ENCODE peak calls at places on chromosomes 5 and 9, in seven cellular contexts. One of them, this sample, is unnamed.

GRCh38 chr5:171418316-171418981 is 998 bp upstream of the FGF18 start:
- DNase-seq in GM12892: peak; percentile 84
- DNase-seq in caudate nucleus: no peak
- DNase-seq in fibroblast of mammary gland: peak; percentile 80
- DNase-seq in choroid plexus epithelial cell: peak; percentile 90
- DNase-seq in CD8-positive, alpha-beta memory T cell: peak; percentile 15
- DNase-seq in body of pancreas: peak; percentile 82
- DNase-seq in this sample: peak; percentile 52

GRCh38 chr5:28810751-28811136 is 1772.4 kb upstream of the CDH9 start:
- DNase-seq in caudate nucleus: no peak
- DNase-seq in choroid plexus epithelial cell: peak; percentile 5
- DNase-seq in fibroblast of mammary gland: no peak
- DNase-seq in GM12892: no peak
- DNase-seq in CD8-positive, alpha-beta memory T cell: no peak
- DNase-seq in body of pancreas: no peak
- DNase-seq in this sample: no peak

GRCh38 chr9:131405858-131406566 is 12.1 kb downstream of the PRRC2B start:
- DNase-seq in CD8-positive, alpha-beta memory T cell: no peak
- DNase-seq in caudate nucleus: no peak
- DNase-seq in GM12892: no peak
- DNase-seq in choroid plexus epithelial cell: no peak
- DNase-seq in body of pancreas: no peak
- DNase-seq in fibroblast of mammary gland: no peak
- DNase-seq in this sample: no peak

GRCh38 chr5:122775713-122776084 is 819 bp downstream of the SNX2 start:
- DNase-seq in CD8-positive, alpha-beta memory T cell: no peak
- DNase-seq in choroid plexus epithelial cell: peak; percentile 41
- DNase-seq in body of pancreas: no peak
- DNase-seq in caudate nucleus: no peak
- DNase-seq in GM12892: no peak
- DNase-seq in fibroblast of mammary gland: peak; percentile 16
- DNase-seq in this sample: peak; percentile 54

GRCh38 chr9:91847576-91847975 is 102.5 kb downstream of the ROR2 start:
- DNase-seq in CD8-positive, alpha-beta memory T cell: no peak
- DNase-seq in GM12892: no peak
- DNase-seq in caudate nucleus: no peak
- DNase-seq in fibroblast of mammary gland: peak; percentile 80
- DNase-seq in body of pancreas: no peak
- DNase-seq in choroid plexus epithelial cell: peak; percentile 71
- DNase-seq in this sample: peak; percentile 17

GRCh38 chr5:79974896-79975295 is 16.2 kb downstream of the MTX3 start:
- DNase-seq in CD8-positive, alpha-beta memory T cell: no peak
- DNase-seq in body of pancreas: no peak
- DNase-seq in GM12892: no peak
- DNase-seq in caudate nucleus: no peak
- DNase-seq in choroid plexus epithelial cell: peak; percentile 15
- DNase-seq in fibroblast of mammary gland: peak; percentile 63
- DNase-seq in this sample: no peak

GRCh38 chr5:159456722-159457462 is 126.6 kb upstream of the IL12B start:
- DNase-seq in GM12892: peak; percentile 37
- DNase-seq in body of pancreas: no peak
- DNase-seq in choroid plexus epithelial cell: no peak
- DNase-seq in caudate nucleus: no peak
- DNase-seq in fibroblast of mammary gland: peak; percentile 62
- DNase-seq in CD8-positive, alpha-beta memory T cell: no peak
- DNase-seq in this sample: no peak

GRCh38 chr5:149913449-149914419 is 30.9 kb downstream of the PDE6A start:
- DNase-seq in body of pancreas: no peak
- DNase-seq in caudate nucleus: no peak
- DNase-seq in CD8-positive, alpha-beta memory T cell: no peak
- DNase-seq in choroid plexus epithelial cell: no peak
- DNase-seq in fibroblast of mammary gland: no peak
- DNase-seq in GM12892: no peak
- DNase-seq in this sample: no peak

GRCh38 chr5:130871346-130872086 is 293.5 kb downstream of the HINT1 start:
- DNase-seq in CD8-positive, alpha-beta memory T cell: peak; percentile 24
- DNase-seq in fibroblast of mammary gland: peak; percentile 73
- DNase-seq in GM12892: no peak
- DNase-seq in choroid plexus epithelial cell: peak; percentile 53
- DNase-seq in body of pancreas: peak; percentile 28
- DNase-seq in caudate nucleus: no peak
- DNase-seq in this sample: no peak

GRCh38 chr9:137176302-137177182 is 4.7 kb upstream of the TMEM210 start:
- DNase-seq in choroid plexus epithelial cell: peak; percentile 67
- DNase-seq in GM12892: no peak
- DNase-seq in body of pancreas: no peak
- DNase-seq in caudate nucleus: no peak
- DNase-seq in CD8-positive, alpha-beta memory T cell: no peak
- DNase-seq in fibroblast of mammary gland: peak; percentile 34
- DNase-seq in this sample: no peak

GRCh38 chr9:108628281-108628680 is 227.5 kb downstream of the ACTL7B start:
- DNase-seq in body of pancreas: no peak
- DNase-seq in GM12892: no peak
- DNase-seq in choroid plexus epithelial cell: no peak
- DNase-seq in CD8-positive, alpha-beta memory T cell: no peak
- DNase-seq in caudate nucleus: no peak
- DNase-seq in fibroblast of mammary gland: no peak
- DNase-seq in this sample: no peak

GRCh38 chr5:115179959-115180709 is 10.4 kb upstream of the TRIM36 start:
- DNase-seq in body of pancreas: peak; percentile 23
- DNase-seq in fibroblast of mammary gland: peak; percentile 13
- DNase-seq in GM12892: no peak
- DNase-seq in CD8-positive, alpha-beta memory T cell: peak; percentile 31
- DNase-seq in caudate nucleus: no peak
- DNase-seq in choroid plexus epithelial cell: peak; percentile 17
- DNase-seq in this sample: no peak

GRCh38 chr5:1764606-1764960 is 35.1 kb downstream of the MRPL36 start:
- DNase-seq in choroid plexus epithelial cell: no peak
- DNase-seq in caudate nucleus: no peak
- DNase-seq in GM12892: no peak
- DNase-seq in fibroblast of mammary gland: no peak
- DNase-seq in CD8-positive, alpha-beta memory T cell: no peak
- DNase-seq in body of pancreas: no peak
- DNase-seq in this sample: no peak

GRCh38 chr9:93674580-93675335 is 98.4 kb downstream of the PHF2 start:
- DNase-seq in body of pancreas: peak; percentile 8
- DNase-seq in CD8-positive, alpha-beta memory T cell: no peak
- DNase-seq in fibroblast of mammary gland: no peak
- DNase-seq in caudate nucleus: no peak
- DNase-seq in choroid plexus epithelial cell: no peak
- DNase-seq in GM12892: peak; percentile 5
- DNase-seq in this sample: no peak

GRCh38 chr5:10552183-10553143 is 11.4 kb upstream of the ANKRD33B start:
- DNase-seq in caudate nucleus: no peak
- DNase-seq in choroid plexus epithelial cell: no peak
- DNase-seq in GM12892: no peak
- DNase-seq in CD8-positive, alpha-beta memory T cell: no peak
- DNase-seq in body of pancreas: no peak
- DNase-seq in fibroblast of mammary gland: no peak
- DNase-seq in this sample: no peak

GRCh38 chr5:2874099-2874498 is 122.6 kb upstream of the IRX2 start:
- DNase-seq in GM12892: no peak
- DNase-seq in caudate nucleus: no peak
- DNase-seq in CD8-positive, alpha-beta memory T cell: no peak
- DNase-seq in choroid plexus epithelial cell: no peak
- DNase-seq in fibroblast of mammary gland: no peak
- DNase-seq in body of pancreas: no peak
- DNase-seq in this sample: no peak

GRCh38 chr5:132540149-132540548 is 3.2 kb downstream of the IL5 start:
- DNase-seq in choroid plexus epithelial cell: no peak
- DNase-seq in caudate nucleus: no peak
- DNase-seq in fibroblast of mammary gland: no peak
- DNase-seq in CD8-positive, alpha-beta memory T cell: no peak
- DNase-seq in body of pancreas: no peak
- DNase-seq in GM12892: no peak
- DNase-seq in this sample: no peak

GRCh38 chr5:37888476-37888875 is 48.6 kb upstream of the GDNF start:
- DNase-seq in CD8-positive, alpha-beta memory T cell: no peak
- DNase-seq in fibroblast of mammary gland: peak; percentile 82
- DNase-seq in caudate nucleus: no peak
- DNase-seq in GM12892: no peak
- DNase-seq in choroid plexus epithelial cell: no peak
- DNase-seq in body of pancreas: no peak
- DNase-seq in this sample: no peak

GRCh38 chr5:65482280-65482726 is 583 bp upstream of the ADAMTS6 start:
- DNase-seq in choroid plexus epithelial cell: peak; percentile 71
- DNase-seq in fibroblast of mammary gland: peak; percentile 65
- DNase-seq in CD8-positive, alpha-beta memory T cell: peak; percentile 10
- DNase-seq in caudate nucleus: no peak
- DNase-seq in GM12892: no peak
- DNase-seq in body of pancreas: no peak
- DNase-seq in this sample: no peak

GRCh38 chr9:88530051-88530450 is 4.9 kb upstream of the NXNL2 start:
- DNase-seq in caudate nucleus: no peak
- DNase-seq in CD8-positive, alpha-beta memory T cell: no peak
- DNase-seq in body of pancreas: no peak
- DNase-seq in choroid plexus epithelial cell: peak; percentile 66
- DNase-seq in GM12892: no peak
- DNase-seq in fibroblast of mammary gland: peak; percentile 82
- DNase-seq in this sample: no peak

GRCh38 chr9:71058660-71059059 is 62.8 kb downstream of the TRPM3 start:
- DNase-seq in caudate nucleus: no peak
- DNase-seq in choroid plexus epithelial cell: no peak
- DNase-seq in GM12892: no peak
- DNase-seq in CD8-positive, alpha-beta memory T cell: no peak
- DNase-seq in body of pancreas: no peak
- DNase-seq in fibroblast of mammary gland: no peak
- DNase-seq in this sample: no peak

GRCh38 chr5:59193616-59194319 is 610.9 kb downstream of the RAB3C start:
- DNase-seq in fibroblast of mammary gland: peak; percentile 97
- DNase-seq in choroid plexus epithelial cell: peak; percentile 98
- DNase-seq in GM12892: no peak
- DNase-seq in body of pancreas: no peak
- DNase-seq in CD8-positive, alpha-beta memory T cell: no peak
- DNase-seq in caudate nucleus: no peak
- DNase-seq in this sample: no peak

GRCh38 chr9:128192601-128193371 is 1.4 kb upstream of the CIZ1 start:
- DNase-seq in caudate nucleus: no peak
- DNase-seq in GM12892: no peak
- DNase-seq in choroid plexus epithelial cell: peak; percentile 48
- DNase-seq in CD8-positive, alpha-beta memory T cell: no peak
- DNase-seq in fibroblast of mammary gland: peak; percentile 90
- DNase-seq in body of pancreas: peak; percentile 79
- DNase-seq in this sample: peak; percentile 74

GRCh38 chr9:106897223-106897622 is 34.3 kb downstream of the ZNF462 start:
- DNase-seq in fibroblast of mammary gland: peak; percentile 60
- DNase-seq in GM12892: no peak
- DNase-seq in body of pancreas: no peak
- DNase-seq in CD8-positive, alpha-beta memory T cell: no peak
- DNase-seq in choroid plexus epithelial cell: no peak
- DNase-seq in caudate nucleus: no peak
- DNase-seq in this sample: no peak

GRCh38 chr9:111937781-111938426 is 41.3 kb downstream of the UGCG start:
- DNase-seq in fibroblast of mammary gland: peak; percentile 81
- DNase-seq in caudate nucleus: no peak
- DNase-seq in body of pancreas: no peak
- DNase-seq in GM12892: no peak
- DNase-seq in choroid plexus epithelial cell: peak; percentile 81
- DNase-seq in CD8-positive, alpha-beta memory T cell: peak; percentile 40
- DNase-seq in this sample: no peak

GRCh38 chr9:113715086-113715485 is 161.0 kb upstream of the ZNF618 start:
- DNase-seq in fibroblast of mammary gland: peak; percentile 55
- DNase-seq in CD8-positive, alpha-beta memory T cell: no peak
- DNase-seq in caudate nucleus: no peak
- DNase-seq in body of pancreas: no peak
- DNase-seq in choroid plexus epithelial cell: peak; percentile 18
- DNase-seq in GM12892: no peak
- DNase-seq in this sample: no peak

GRCh38 chr9:87535817-87536539 is 38.3 kb downstream of the DAPK1 start:
- DNase-seq in GM12892: no peak
- DNase-seq in CD8-positive, alpha-beta memory T cell: no peak
- DNase-seq in fibroblast of mammary gland: no peak
- DNase-seq in choroid plexus epithelial cell: peak; percentile 40
- DNase-seq in caudate nucleus: no peak
- DNase-seq in body of pancreas: no peak
- DNase-seq in this sample: no peak

GRCh38 chr5:179192185-179192890 is 132.2 kb downstream of the ZNF354C start:
- DNase-seq in choroid plexus epithelial cell: no peak
- DNase-seq in fibroblast of mammary gland: no peak
- DNase-seq in body of pancreas: no peak
- DNase-seq in CD8-positive, alpha-beta memory T cell: no peak
- DNase-seq in caudate nucleus: no peak
- DNase-seq in GM12892: no peak
- DNase-seq in this sample: no peak

GRCh38 chr5:178387856-178388190 is 155.2 kb upstream of the PHYKPL start:
- DNase-seq in caudate nucleus: no peak
- DNase-seq in fibroblast of mammary gland: no peak
- DNase-seq in choroid plexus epithelial cell: no peak
- DNase-seq in body of pancreas: no peak
- DNase-seq in GM12892: no peak
- DNase-seq in CD8-positive, alpha-beta memory T cell: no peak
- DNase-seq in this sample: no peak

GRCh38 chr9:72082536-72082935 is 22.1 kb upstream of the C9orf57 start:
- DNase-seq in body of pancreas: no peak
- DNase-seq in fibroblast of mammary gland: no peak
- DNase-seq in GM12892: no peak
- DNase-seq in caudate nucleus: no peak
- DNase-seq in CD8-positive, alpha-beta memory T cell: no peak
- DNase-seq in choroid plexus epithelial cell: no peak
- DNase-seq in this sample: peak; percentile 18

GRCh38 chr5:144698454-144698853 is 527.8 kb downstream of the KCTD16 start:
- DNase-seq in CD8-positive, alpha-beta memory T cell: no peak
- DNase-seq in GM12892: no peak
- DNase-seq in caudate nucleus: no peak
- DNase-seq in choroid plexus epithelial cell: peak; percentile 1
- DNase-seq in fibroblast of mammary gland: peak; percentile 3
- DNase-seq in body of pancreas: no peak
- DNase-seq in this sample: no peak

GRCh38 chr5:108637110-108637509 is 110.6 kb upstream of the FER start:
- DNase-seq in GM12892: no peak
- DNase-seq in body of pancreas: no peak
- DNase-seq in choroid plexus epithelial cell: peak; percentile 65
- DNase-seq in CD8-positive, alpha-beta memory T cell: no peak
- DNase-seq in fibroblast of mammary gland: peak; percentile 81
- DNase-seq in caudate nucleus: no peak
- DNase-seq in this sample: no peak

GRCh38 chr5:97628011-97628410 is 445.0 kb upstream of the RIOK2 start:
- DNase-seq in CD8-positive, alpha-beta memory T cell: no peak
- DNase-seq in caudate nucleus: no peak
- DNase-seq in choroid plexus epithelial cell: no peak
- DNase-seq in body of pancreas: no peak
- DNase-seq in GM12892: no peak
- DNase-seq in fibroblast of mammary gland: peak; percentile 25
- DNase-seq in this sample: no peak

GRCh38 chr9:136665111-136665703 is 2.5 kb downstream of the EGFL7 start:
- DNase-seq in fibroblast of mammary gland: no peak
- DNase-seq in choroid plexus epithelial cell: no peak
- DNase-seq in body of pancreas: no peak
- DNase-seq in GM12892: peak; percentile 65
- DNase-seq in CD8-positive, alpha-beta memory T cell: no peak
- DNase-seq in caudate nucleus: no peak
- DNase-seq in this sample: no peak

GRCh38 chr5:136143763-136144162 is 11.1 kb downstream of the SMAD5 start:
- DNase-seq in caudate nucleus: no peak
- DNase-seq in body of pancreas: no peak
- DNase-seq in fibroblast of mammary gland: no peak
- DNase-seq in GM12892: no peak
- DNase-seq in CD8-positive, alpha-beta memory T cell: no peak
- DNase-seq in choroid plexus epithelial cell: no peak
- DNase-seq in this sample: no peak

GRCh38 chr9:94805585-94805984 is 79.1 kb downstream of the AOPEP start:
- DNase-seq in choroid plexus epithelial cell: peak; percentile 94
- DNase-seq in fibroblast of mammary gland: peak; percentile 85
- DNase-seq in body of pancreas: no peak
- DNase-seq in caudate nucleus: no peak
- DNase-seq in CD8-positive, alpha-beta memory T cell: no peak
- DNase-seq in GM12892: no peak
- DNase-seq in this sample: no peak

GRCh38 chr5:77697692-77698091 is 59.2 kb upstream of the OTP start:
- DNase-seq in body of pancreas: no peak
- DNase-seq in GM12892: no peak
- DNase-seq in fibroblast of mammary gland: no peak
- DNase-seq in choroid plexus epithelial cell: no peak
- DNase-seq in caudate nucleus: no peak
- DNase-seq in CD8-positive, alpha-beta memory T cell: no peak
- DNase-seq in this sample: no peak

This sample was measured in hippocampal formation.